ENCODE peak calls at places on chromosomes 16 and 17, in nine cellular contexts. J, C, H, L, Z, T, P, K and E are unnamed samples.

GRCh38 chr17:65243838-65244237 is 106.7 kb downstream of the RGS9 start:
- DNase-seq in J (peak; percentile 48), C (no peak), H (peak; percentile 35), L (no peak), Z (peak; percentile 24), T (peak; percentile 83), P (peak; percentile 7), K (no peak), E (no peak)

GRCh38 chr17:77811521-77811920 is 147.0 kb upstream of the TNRC6C start:
- DNase-seq in J (no peak), C (no peak), H (peak; percentile 56), L (no peak), Z (no peak), T (peak; percentile 74), P (no peak), K (no peak), E (no peak)

GRCh38 chr16:3728424-3729160 is 11.3 kb upstream of the TRAP1 start:
- DNase-seq in J (no peak), C (no peak), H (no peak), L (no peak), Z (no peak), T (no peak), P (no peak), K (no peak), E (no peak)

GRCh38 chr17:76641501-76641900 is 2.1 kb downstream of the ST6GALNAC1 start:
- DNase-seq in J (no peak), C (no peak), H (no peak), L (no peak), Z (no peak), T (no peak), P (no peak), K (no peak), E (no peak)

GRCh38 chr17:28225271-28225670 is 93.7 kb upstream of the TMEM97 start:
- DNase-seq in J (no peak), C (no peak), H (no peak), L (peak; percentile 46), Z (no peak), T (no peak), P (no peak), K (peak; percentile 29), E (no peak)

GRCh38 chr16:27401768-27402568 is at the start of gene IL21R:
- DNase-seq in J (no peak), C (peak; percentile 66), H (peak; percentile 58), L (peak; percentile 73), Z (peak; percentile 61), T (peak; percentile 92), P (no peak), K (no peak), E (peak; percentile 63)

GRCh38 chr17:79057727-79058400 is 16.8 kb upstream of the ENGASE start:
- DNase-seq in J (no peak), C (no peak), H (no peak), L (no peak), Z (no peak), T (no peak), P (no peak), K (no peak), E (peak; percentile 9)

GRCh38 chr17:82432017-82432416 is 13.6 kb upstream of the OGFOD3 start:
- DNase-seq in J (no peak), C (no peak), H (no peak), L (no peak), Z (no peak), T (no peak), P (no peak), K (no peak), E (no peak)

GRCh38 chr16:76639685-76640289 is 362.6 kb downstream of the CNTNAP4 start:
- DNase-seq in J (no peak), C (no peak), H (no peak), L (no peak), Z (peak; percentile 1), T (peak; percentile 2), P (peak; percentile 7), K (peak; percentile 20), E (no peak)

GRCh38 chr16:57938936-57939871 is 31.7 kb downstream of the CNGB1 start:
- DNase-seq in J (no peak), C (peak; percentile 60), H (peak; percentile 79), L (peak; percentile 78), Z (peak; percentile 20), T (peak; percentile 87), P (peak; percentile 30), K (peak; percentile 20), E (no peak)

GRCh38 chr16:14562691-14563491 is 67.2 kb downstream of the PARN start:
- DNase-seq in J (no peak), C (peak; percentile 33), H (no peak), L (no peak), Z (peak; percentile 26), T (peak; percentile 87), P (no peak), K (peak; percentile 68), E (peak; percentile 79)

GRCh38 chr16:73033271-73033998 is 14.5 kb downstream of the ZFHX3 start:
- DNase-seq in J (no peak), C (no peak), H (no peak), L (no peak), Z (no peak), T (no peak), P (no peak), K (no peak), E (no peak)

GRCh38 chr16:89827383-89828198 is 684 bp upstream of the SPIRE2 start:
- DNase-seq in J (peak; percentile 58), C (peak; percentile 25), H (peak; percentile 50), L (peak; percentile 62), Z (peak; percentile 62), T (peak; percentile 55), P (no peak), K (peak; percentile 82), E (peak; percentile 90)

GRCh38 chr16:89831810-89832328 is 3.6 kb downstream of the SPIRE2 start:
- DNase-seq in J (no peak), C (no peak), H (no peak), L (no peak), Z (no peak), T (no peak), P (no peak), K (no peak), E (no peak)

GRCh38 chr16:89828870-89829629 is 775 bp downstream of the SPIRE2 start:
- DNase-seq in J (no peak), C (no peak), H (no peak), L (no peak), Z (no peak), T (no peak), P (no peak), K (no peak), E (no peak)

GRCh38 chr16:89828199-89828869 is at the start of gene SPIRE2:
- DNase-seq in J (peak; percentile 86), C (peak; percentile 69), H (peak; percentile 56), L (peak; percentile 82), Z (peak; percentile 71), T (peak; percentile 91), P (no peak), K (peak; percentile 78), E (peak; percentile 74)

GRCh38 chr16:89829630-89830437 is 1.6 kb downstream of the SPIRE2 start:
- DNase-seq in J (no peak), C (no peak), H (no peak), L (no peak), Z (no peak), T (no peak), P (no peak), K (no peak), E (no peak)
- H3K4me3 ChIP-seq in J (peak overlapping the region; percentile 46), C (no peak overlapping the region), H (no peak overlapping the region), L (no peak overlapping the region), Z (no peak overlapping the region), T (no peak overlapping the region), P (no peak overlapping the region), K (no peak overlapping the region), E (no peak overlapping the region)

GRCh38 chr17:40344321-40345160 is 20.0 kb downstream of the GJD3 start:
- DNase-seq in J (no peak), C (no peak), H (no peak), L (no peak), Z (no peak), T (peak; percentile 51), P (no peak), K (no peak), E (no peak)
- H3K4me3 ChIP-seq in J (no peak overlapping the region), C (peak overlapping the region; percentile 81), H (peak overlapping the region; percentile 43), L (peak overlapping the region; percentile 89), Z (peak overlapping the region; percentile 82), T (peak overlapping the region; percentile 84), P (peak overlapping the region; percentile 82), K (peak overlapping the region; percentile 85), E (peak overlapping the region; percentile 85)

GRCh38 chr16:86303787-86304685 is 206.3 kb upstream of the FOXF1 start:
- DNase-seq in J (no peak), C (peak; percentile 45), H (no peak), L (no peak), Z (peak; percentile 64), T (no peak), P (no peak), K (peak; percentile 89), E (no peak)
- H3K4me3 ChIP-seq in J (no peak overlapping the region), C (no peak overlapping the region), H (peak overlapping the region; percentile 16), L (no peak overlapping the region), Z (peak overlapping the region; percentile 41), T (no peak overlapping the region), P (no peak overlapping the region), K (peak overlapping the region; percentile 37), E (no peak overlapping the region)

GRCh38 chr16:21283521-21284289 is 5.6 kb upstream of the CRYM start:
- DNase-seq in J (peak; percentile 72), C (peak; percentile 45), H (peak; percentile 37), L (peak; percentile 64), Z (peak; percentile 25), T (peak; percentile 58), P (no peak), K (peak; percentile 47), E (no peak)

GRCh38 chr16:21279501-21279900 is 1.4 kb upstream of the CRYM start:
- DNase-seq in J (no peak), C (no peak), H (no peak), L (no peak), Z (no peak), T (peak; percentile 36), P (no peak), K (no peak), E (no peak)

GRCh38 chr16:21281698-21282389 is 3.8 kb upstream of the CRYM start:
- DNase-seq in J (no peak), C (no peak), H (no peak), L (no peak), Z (no peak), T (no peak), P (no peak), K (no peak), E (no peak)

GRCh38 chr16:21284414-21284813 is 6.3 kb upstream of the CRYM start:
- DNase-seq in J (no peak), C (no peak), H (no peak), L (no peak), Z (no peak), T (no peak), P (no peak), K (no peak), E (no peak)
- H3K4me3 ChIP-seq in J (no peak overlapping the region), C (peak overlapping the region; percentile 60), H (no peak overlapping the region), L (peak overlapping the region; percentile 57), Z (no peak overlapping the region), T (peak overlapping the region; percentile 62), P (peak overlapping the region; percentile 60), K (no peak overlapping the region), E (no peak overlapping the region)

GRCh38 chr16:11407047-11407982 is 62.1 kb downstream of the RMI2 start:
- DNase-seq in J (peak; percentile 60), C (no peak), H (peak; percentile 75), L (no peak), Z (peak; percentile 77), T (peak; percentile 85), P (peak; percentile 10), K (peak; percentile 77), E (no peak)
- H3K4me3 ChIP-seq in J (no peak overlapping the region), C (no peak overlapping the region), H (no peak overlapping the region), L (no peak overlapping the region), Z (no peak overlapping the region), T (no peak overlapping the region), P (no peak overlapping the region), K (no peak overlapping the region), E (no peak overlapping the region)